ENCODE peak calls at places on chromosomes 7 and 10, in eight cellular contexts. A is coronary artery, H is brain microvascular endothelial cell, M is adrenal gland, U is lower lobe of right lung, C is lung, B is AG04449, V is heart left ventricle. G is an unnamed sample.

GRCh38 chr10:111479966-111480365 is 403.1 kb downstream of the ADRA2A start:
- DNase-seq in A (no peak), H (no peak), M (no peak), U (no peak), C (no peak), B (no peak), V (no peak), G (no peak)

GRCh38 chr10:34814228-34815173 is 595 bp downstream of the PARD3 start:
- DNase-seq in A (no peak), H (no peak), M (peak), U (no peak), C (no peak), B (no peak), V (peak), G (no peak)

GRCh38 chr7:141076377-141076776 is 2.5 kb downstream of the TMEM178B start:
- DNase-seq in A (no peak), H (no peak), M (no peak), U (no peak), C (no peak), B (no peak), V (no peak), G (no peak)

GRCh38 chr10:51675088-51675487 is 24.3 kb downstream of the CSTF2T start:
- DNase-seq in A (no peak), H (no peak), M (no peak), U (no peak), C (no peak), B (no peak), V (no peak), G (peak)

GRCh38 chr10:33333260-33334169 is 952 bp downstream of the NRP1 start:
- DNase-seq in A (no peak), H (peak), M (no peak), U (no peak), C (no peak), B (no peak), V (no peak), G (no peak)

GRCh38 chr7:130927062-130927461 is 193.1 kb upstream of the KLF14 start:
- DNase-seq in A (no peak), H (no peak), M (no peak), U (no peak), C (no peak), B (no peak), V (no peak), G (no peak)

GRCh38 chr7:132249591-132249971 is 326.7 kb downstream of the PLXNA4 start:
- DNase-seq in A (peak), H (no peak), M (no peak), U (no peak), C (no peak), B (no peak), V (no peak), G (no peak)

GRCh38 chr7:103636153-103636552 is 190.1 kb upstream of the SLC26A5 start:
- DNase-seq in A (no peak), H (no peak), M (no peak), U (no peak), C (no peak), B (no peak), V (no peak), G (no peak)

GRCh38 chr10:6748981-6749630 is 169.0 kb upstream of the PRKCQ start:
- DNase-seq in A (no peak), H (peak), M (no peak), U (no peak), C (no peak), B (no peak), V (no peak), G (no peak)

GRCh38 chr10:77398558-77398957 is 239.1 kb downstream of the KCNMA1 start:
- DNase-seq in A (no peak), H (no peak), M (no peak), U (no peak), C (no peak), B (no peak), V (no peak), G (no peak)

GRCh38 chr7:36261019-36261754 is 108.1 kb downstream of the EEPD1 start:
- DNase-seq in A (no peak), H (no peak), M (no peak), U (no peak), C (no peak), B (no peak), V (no peak), G (no peak)

GRCh38 chr7:44608916-44609648 is 2.7 kb downstream of the OGDH start:
- DNase-seq in A (peak), H (no peak), M (no peak), U (no peak), C (no peak), B (no peak), V (no peak), G (peak)

GRCh38 chr10:43649149-43649523 is 455 bp upstream of the ZNF32 start:
- DNase-seq in A (no peak), H (no peak), M (no peak), U (no peak), C (no peak), B (no peak), V (no peak), G (no peak)

GRCh38 chr10:124999433-125000365 is 57.8 kb downstream of the ZRANB1 start:
- DNase-seq in A (peak), H (peak), M (peak), U (peak), C (no peak), B (peak), V (peak), G (peak)

GRCh38 chr10:63487990-63488389 is 22.2 kb upstream of the JMJD1C start:
- DNase-seq in A (no peak), H (no peak), M (no peak), U (no peak), C (no peak), B (no peak), V (no peak), G (no peak)

GRCh38 chr10:770975-771374 is 81.5 kb upstream of the DIP2C start:
- DNase-seq in A (no peak), H (no peak), M (no peak), U (no peak), C (peak), B (no peak), V (no peak), G (no peak)

GRCh38 chr10:1551636-1552338 is 185.5 kb downstream of the ADARB2 start:
- DNase-seq in A (no peak), H (no peak), M (no peak), U (no peak), C (no peak), B (no peak), V (no peak), G (no peak)

GRCh38 chr7:110921478-110922210 is 169.3 kb upstream of the LRRN3 start:
- DNase-seq in A (no peak), H (no peak), M (no peak), U (no peak), C (no peak), B (peak), V (no peak), G (no peak)

GRCh38 chr10:132904169-132904813 is 38.1 kb downstream of the CFAP46 start:
- DNase-seq in A (no peak), H (no peak), M (no peak), U (peak), C (no peak), B (no peak), V (no peak), G (no peak)

GRCh38 chr7:158276414-158277218 is 311.0 kb downstream of the PTPRN2 start:
- DNase-seq in A (no peak), H (no peak), M (no peak), U (no peak), C (no peak), B (no peak), V (peak), G (no peak)

GRCh38 chr7:134327896-134328295 is 11.2 kb upstream of the SLC35B4 start:
- DNase-seq in A (no peak), H (peak), M (no peak), U (no peak), C (peak), B (no peak), V (peak), G (no peak)

GRCh38 chr7:13628231-13629001 is 361.1 kb downstream of the ETV1 start:
- DNase-seq in A (no peak), H (peak), M (no peak), U (no peak), C (no peak), B (no peak), V (no peak), G (peak)

GRCh38 chr10:124300224-124300623 is 118.5 kb downstream of the OAT start:
- DNase-seq in A (no peak), H (no peak), M (no peak), U (no peak), C (no peak), B (no peak), V (no peak), G (no peak)

GRCh38 chr7:123635551-123636359 is 19.9 kb upstream of the LMOD2 start:
- DNase-seq in A (no peak), H (peak), M (no peak), U (no peak), C (no peak), B (no peak), V (no peak), G (no peak)

GRCh38 chr7:106515321-106515720 is 145.6 kb downstream of the CCDC71L start:
- DNase-seq in A (no peak), H (no peak), M (no peak), U (no peak), C (no peak), B (no peak), V (no peak), G (no peak)

GRCh38 chr10:62728479-62728878 is 76.0 kb upstream of the ADO start:
- DNase-seq in A (no peak), H (no peak), M (no peak), U (peak), C (no peak), B (no peak), V (no peak), G (no peak)

GRCh38 chr10:87547734-87548311 is 43.1 kb downstream of the MINPP1 start:
- DNase-seq in A (no peak), H (peak), M (no peak), U (no peak), C (no peak), B (peak), V (no peak), G (peak)

GRCh38 chr7:25750738-25751529 is 401.1 kb upstream of the NFE2L3 start:
- DNase-seq in A (no peak), H (no peak), M (no peak), U (no peak), C (no peak), B (no peak), V (no peak), G (no peak)

GRCh38 chr7:45646207-45646821 is 72.1 kb downstream of the ADCY1 start:
- DNase-seq in A (no peak), H (no peak), M (no peak), U (no peak), C (peak), B (no peak), V (peak), G (no peak)

GRCh38 chr7:96088579-96088978 is 233.3 kb downstream of the SLC25A13 start:
- DNase-seq in A (no peak), H (peak), M (no peak), U (no peak), C (no peak), B (no peak), V (no peak), G (no peak)

GRCh38 chr10:50629495-50630122 is 5.9 kb upstream of the SGMS1 start:
- DNase-seq in A (no peak), H (no peak), M (no peak), U (no peak), C (no peak), B (no peak), V (no peak), G (no peak)

GRCh38 chr7:3399858-3400257 is 98.8 kb downstream of the SDK1 start:
- DNase-seq in A (no peak), H (peak), M (no peak), U (no peak), C (no peak), B (no peak), V (no peak), G (no peak)

GRCh38 chr7:31074403-31074802 is 22.3 kb downstream of the ADCYAP1R1 start:
- DNase-seq in A (no peak), H (no peak), M (no peak), U (peak), C (no peak), B (no peak), V (no peak), G (no peak)

GRCh38 chr10:86905429-86905828 is 52.0 kb downstream of the MMRN2 start:
- DNase-seq in A (no peak), H (no peak), M (peak), U (no peak), C (no peak), B (no peak), V (no peak), G (no peak)

GRCh38 chr7:158078161-158078910 is 509.3 kb downstream of the PTPRN2 start:
- DNase-seq in A (no peak), H (no peak), M (no peak), U (no peak), C (no peak), B (no peak), V (no peak), G (no peak)

GRCh38 chr10:23158370-23158769 is 33.7 kb upstream of the PTF1A start:
- DNase-seq in A (no peak), H (peak), M (peak), U (no peak), C (no peak), B (peak), V (no peak), G (peak)

GRCh38 chr7:16027396-16027795 is 340.9 kb upstream of the MEOX2 start:
- DNase-seq in A (no peak), H (no peak), M (no peak), U (no peak), C (no peak), B (no peak), V (no peak), G (no peak)

GRCh38 chr10:26682926-26683325 is 14.6 kb upstream of the PDSS1 start:
- DNase-seq in A (no peak), H (no peak), M (no peak), U (no peak), C (no peak), B (no peak), V (no peak), G (no peak)

GRCh38 chr7:151247016-151247580 is 1.4 kb downstream of the SMARCD3 start:
- DNase-seq in A (no peak), H (no peak), M (no peak), U (no peak), C (no peak), B (no peak), V (no peak), G (no peak)

GRCh38 chr7:151249732-151250072 is 1.2 kb upstream of the SMARCD3 start:
- DNase-seq in A (no peak), H (peak), M (peak), U (peak), C (peak), B (no peak), V (peak), G (no peak)

GRCh38 chr7:151247611-151248176 is 800 bp downstream of the SMARCD3 start:
- DNase-seq in A (no peak), H (no peak), M (peak), U (peak), C (no peak), B (no peak), V (peak), G (no peak)

GRCh38 chr7:151249034-151249731 is 689 bp upstream of the SMARCD3 start:
- DNase-seq in A (peak), H (peak), M (peak), U (peak), C (peak), B (no peak), V (peak), G (no peak)

GRCh38 chr7:151248191-151249033 is at the start of gene SMARCD3:
- DNase-seq in A (peak), H (peak), M (peak), U (peak), C (peak), B (no peak), V (peak), G (no peak)
- TF ChIP-seq CTCF in A (no peak), H (no peak), M (no peak), U (no peak), C (no peak), B (no peak), V (no peak), G (no peak)

GRCh38 chr10:24207781-24208611 is 942 bp upstream of the KIAA1217 start:
- DNase-seq in A (no peak), H (no peak), M (peak), U (no peak), C (peak), B (no peak), V (peak), G (no peak)
- H3K4me3 ChIP-seq in A (peak), H (no peak), M (peak), U (peak), C (no peak), B (no peak), V (peak), G (no peak)

DNA sequence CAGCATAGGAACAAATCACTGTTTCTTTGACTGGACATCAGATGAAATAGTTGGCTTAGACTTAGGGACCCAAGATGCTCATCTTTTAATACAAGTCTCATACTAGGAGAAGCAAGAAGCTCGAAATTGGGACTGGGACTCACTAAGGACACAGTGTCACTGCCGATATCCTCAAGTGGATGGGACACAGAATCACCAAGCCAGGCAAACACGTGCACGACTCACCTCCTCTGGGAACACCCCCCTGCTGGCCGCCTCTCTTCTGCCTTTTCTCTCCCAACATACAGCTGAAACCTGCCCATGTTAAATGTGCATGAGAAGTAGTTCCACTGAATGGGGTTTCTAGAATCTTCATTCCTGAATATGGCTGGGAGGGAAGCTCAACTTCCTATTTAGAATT is 106.6 kb upstream of the FAM204A start:
- DNase-seq in A (no peak), H (no peak), M (no peak), U (no peak), C (no peak), B (no peak), V (no peak), G (no peak)
- TF ChIP-seq CTCF in A (no peak), H (no peak), M (no peak), U (no peak), C (no peak), B (no peak), V (no peak), G (no peak)

DNA sequence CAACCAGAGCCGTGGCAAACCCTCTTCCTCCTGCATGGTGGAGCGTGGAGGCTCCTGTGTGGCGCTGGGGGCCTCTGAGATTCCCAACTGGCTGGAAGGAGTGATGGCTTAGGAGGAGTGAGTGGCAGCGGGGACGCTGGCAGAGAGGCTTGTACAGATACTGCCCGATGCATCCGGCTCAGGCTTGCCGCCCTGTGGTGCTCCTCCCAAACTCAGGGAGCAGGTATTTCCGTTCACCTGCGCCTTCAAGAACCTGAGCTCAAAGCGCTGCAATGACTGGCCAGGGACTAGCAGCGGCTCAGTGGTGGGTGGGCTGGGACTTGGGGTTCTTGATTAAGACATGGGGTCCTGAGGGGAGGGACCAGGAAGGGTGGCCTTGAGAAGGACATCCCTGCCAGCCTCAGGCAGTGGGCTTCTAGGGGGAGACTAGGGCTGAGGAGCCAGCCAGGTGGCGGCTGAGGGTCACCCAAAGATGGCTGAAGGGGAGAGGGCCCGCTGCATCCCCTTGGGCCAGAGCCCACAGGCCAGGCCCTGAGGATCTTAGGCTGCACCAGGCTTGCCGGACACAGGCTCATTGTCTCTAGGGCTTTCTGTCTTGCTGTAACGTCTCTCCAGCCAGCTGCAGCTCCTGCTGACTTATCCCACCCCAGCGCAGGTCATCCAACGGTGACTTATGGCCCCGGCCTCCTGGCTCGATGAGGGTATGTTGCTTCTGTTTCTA is 3.2 kb downstream of the ZNF775 start:
- DNase-seq in A (no peak), H (no peak), M (no peak), U (no peak), C (no peak), B (no peak), V (no peak), G (no peak)
- H3K4me3 ChIP-seq in A (no peak), H (no peak), M (no peak), U (no peak), C (no peak), B (no peak), V (no peak), G (no peak)

GRCh38 chr7:139617074-139617473 is 93.6 kb downstream of the CLEC2L start:
- DNase-seq in A (no peak), H (no peak), M (no peak), U (no peak), C (no peak), B (no peak), V (no peak), G (no peak)

GRCh38 chr7:139620676-139621344 is 97.3 kb downstream of the CLEC2L start:
- DNase-seq in A (no peak), H (no peak), M (no peak), U (no peak), C (peak), B (no peak), V (no peak), G (no peak)

GRCh38 chr7:139618482-139619366 is 95.2 kb downstream of the CLEC2L start:
- DNase-seq in A (no peak), H (peak), M (peak), U (no peak), C (peak), B (no peak), V (no peak), G (no peak)

GRCh38 chr7:139623518-139623917 is 100.0 kb downstream of the CLEC2L start:
- DNase-seq in A (no peak), H (no peak), M (no peak), U (no peak), C (no peak), B (no peak), V (no peak), G (no peak)

GRCh38 chr7:139619367-139619657 is 95.8 kb downstream of the CLEC2L start:
- DNase-seq in A (no peak), H (peak), M (no peak), U (no peak), C (no peak), B (peak), V (no peak), G (peak)
- TF ChIP-seq CTCF in A (no peak), H (no peak), M (no peak), U (no peak), C (no peak), B (no peak), V (no peak), G (no peak)

GRCh38 chr10:56359837-56360236 is 1.2 kb downstream of the ZWINT start:
- DNase-seq in A (no peak), H (no peak), M (no peak), U (no peak), C (no peak), B (no peak), V (no peak), G (no peak)
- H3K4me3 ChIP-seq in A (no peak), H (peak), M (no peak), U (no peak), C (no peak), B (peak), V (no peak), G (peak)

GRCh38 chr10:130642926-130643325 is 506.7 kb downstream of the GLRX3 start:
- DNase-seq in A (no peak), H (no peak), M (no peak), U (no peak), C (no peak), B (no peak), V (no peak), G (no peak)
- TF ChIP-seq CTCF in A (no peak), H (no peak), M (no peak), U (no peak), C (no peak), B (no peak), V (no peak), G (no peak)